ENCODE peak calls at places on chromosomes 12 and 14, in five cellular contexts. One of them, this sample, is unnamed.

GRCh38 chr12:630656-631632 is 32.3 kb downstream of the NINJ2 start:
- DNase-seq in heart left ventricle: peak; percentile 86
- DNase-seq in AG04449: no peak
- DNase-seq in EL: no peak
- DNase-seq in RKO: no peak
- DNase-seq in this sample: no peak

GRCh38 chr14:91116913-91117588 is 3.2 kb downstream of the DGLUCY start:
- DNase-seq in RKO: no peak
- DNase-seq in AG04449: no peak
- DNase-seq in EL: no peak
- DNase-seq in heart left ventricle: no peak
- DNase-seq in this sample: peak; percentile 13

GRCh38 chr14:52025952-52026510 is 36.7 kb downstream of the RTRAF start:
- DNase-seq in EL: peak; percentile 31
- DNase-seq in AG04449: no peak
- DNase-seq in RKO: no peak
- DNase-seq in heart left ventricle: no peak
- DNase-seq in this sample: no peak

GRCh38 chr14:55838529-55839052 is 258.6 kb downstream of the KTN1 start:
- DNase-seq in RKO: no peak
- DNase-seq in AG04449: no peak
- DNase-seq in EL: no peak
- DNase-seq in heart left ventricle: no peak
- DNase-seq in this sample: peak; percentile 21

GRCh38 chr12:33546004-33546403 is 106.4 kb upstream of the SYT10 start:
- DNase-seq in AG04449: no peak
- DNase-seq in heart left ventricle: no peak
- DNase-seq in RKO: no peak
- DNase-seq in EL: no peak
- DNase-seq in this sample: no peak

GRCh38 chr12:93043877-93044209 is 114.7 kb upstream of the EEA1 start:
- DNase-seq in RKO: no peak
- DNase-seq in EL: no peak
- DNase-seq in AG04449: no peak
- DNase-seq in heart left ventricle: no peak
- DNase-seq in this sample: no peak

GRCh38 chr12:114904254-114905003 is 220.5 kb upstream of the TBX3 start:
- DNase-seq in heart left ventricle: no peak
- DNase-seq in AG04449: no peak
- DNase-seq in RKO: no peak
- DNase-seq in EL: peak; percentile 58
- DNase-seq in this sample: peak; percentile 61

GRCh38 chr12:28974166-28974565 is 174.9 kb upstream of the FAR2 start:
- DNase-seq in RKO: no peak
- DNase-seq in EL: peak; percentile 45
- DNase-seq in AG04449: peak; percentile 5
- DNase-seq in heart left ventricle: no peak
- DNase-seq in this sample: peak; percentile 88

GRCh38 chr12:13794706-13795105 is 186.7 kb downstream of the GRIN2B start:
- DNase-seq in EL: no peak
- DNase-seq in AG04449: no peak
- DNase-seq in heart left ventricle: no peak
- DNase-seq in RKO: no peak
- DNase-seq in this sample: no peak

GRCh38 chr12:92224685-92225331 is 79.2 kb upstream of the BTG1 start:
- DNase-seq in heart left ventricle: no peak
- DNase-seq in AG04449: no peak
- DNase-seq in RKO: no peak
- DNase-seq in EL: peak; percentile 41
- DNase-seq in this sample: peak; percentile 78

GRCh38 chr12:14273911-14274306 is 91.6 kb upstream of the ATF7IP start:
- DNase-seq in AG04449: no peak
- DNase-seq in heart left ventricle: no peak
- DNase-seq in RKO: peak; percentile 14
- DNase-seq in EL: peak; percentile 70
- DNase-seq in this sample: peak; percentile 37

GRCh38 chr12:15931590-15932053 is 20.5 kb downstream of the DERA start:
- DNase-seq in AG04449: no peak
- DNase-seq in EL: no peak
- DNase-seq in RKO: no peak
- DNase-seq in heart left ventricle: no peak
- DNase-seq in this sample: no peak

GRCh38 chr14:90319173-90319572 is 12.6 kb downstream of the NRDE2 start:
- DNase-seq in RKO: no peak
- DNase-seq in AG04449: no peak
- DNase-seq in EL: peak; percentile 62
- DNase-seq in heart left ventricle: no peak
- DNase-seq in this sample: no peak

GRCh38 chr12:18998343-18999270 is 130.9 kb upstream of the PLEKHA5 start:
- DNase-seq in AG04449: peak; percentile 24
- DNase-seq in heart left ventricle: no peak
- DNase-seq in RKO: peak; percentile 38
- DNase-seq in EL: peak; percentile 88
- DNase-seq in this sample: peak; percentile 89

GRCh38 chr12:124131671-124132058 is 158.7 kb downstream of the ZNF664 start:
- DNase-seq in heart left ventricle: no peak
- DNase-seq in RKO: no peak
- DNase-seq in AG04449: no peak
- DNase-seq in EL: no peak
- DNase-seq in this sample: no peak

GRCh38 chr14:54796961-54797360 is 105.7 kb downstream of the GCH1 start:
- DNase-seq in RKO: peak; percentile 38
- DNase-seq in AG04449: no peak
- DNase-seq in heart left ventricle: no peak
- DNase-seq in EL: peak; percentile 89
- DNase-seq in this sample: peak; percentile 69

GRCh38 chr12:122732170-122732569 is 1.5 kb upstream of the HCAR1 start:
- DNase-seq in AG04449: no peak
- DNase-seq in RKO: no peak
- DNase-seq in heart left ventricle: no peak
- DNase-seq in EL: no peak
- DNase-seq in this sample: no peak

GRCh38 chr14:70047598-70048312 is 141.0 kb downstream of the SLC8A3 start:
- DNase-seq in heart left ventricle: no peak
- DNase-seq in AG04449: no peak
- DNase-seq in RKO: no peak
- DNase-seq in EL: no peak
- DNase-seq in this sample: no peak

GRCh38 chr14:88933203-88933602 is 108.8 kb downstream of the TTC8 start:
- DNase-seq in heart left ventricle: no peak
- DNase-seq in AG04449: no peak
- DNase-seq in EL: no peak
- DNase-seq in RKO: no peak
- DNase-seq in this sample: peak; percentile 3

GRCh38 chr14:59698793-59699192 is 122.2 kb upstream of the CCDC175 start:
- DNase-seq in RKO: no peak
- DNase-seq in heart left ventricle: no peak
- DNase-seq in EL: no peak
- DNase-seq in AG04449: no peak
- DNase-seq in this sample: peak; percentile 6

GRCh38 chr12:71780207-71780822 is 25.7 kb downstream of the RAB21 start:
- DNase-seq in AG04449: no peak
- DNase-seq in RKO: peak; percentile 60
- DNase-seq in heart left ventricle: peak; percentile 26
- DNase-seq in EL: peak; percentile 43
- DNase-seq in this sample: no peak

GRCh38 chr14:48792376-48793024 is 793.7 kb downstream of the RPS29 start:
- DNase-seq in EL: no peak
- DNase-seq in AG04449: no peak
- DNase-seq in RKO: no peak
- DNase-seq in heart left ventricle: no peak
- DNase-seq in this sample: no peak

GRCh38 chr12:65335021-65335714 is 56.7 kb downstream of the MSRB3 start:
- DNase-seq in RKO: peak; percentile 31
- DNase-seq in heart left ventricle: peak; percentile 27
- DNase-seq in EL: peak; percentile 86
- DNase-seq in AG04449: peak; percentile 63
- DNase-seq in this sample: peak; percentile 87

GRCh38 chr12:42749239-42749638 is 159.7 kb upstream of the PRICKLE1 start:
- DNase-seq in RKO: no peak
- DNase-seq in heart left ventricle: no peak
- DNase-seq in EL: no peak
- DNase-seq in AG04449: no peak
- DNase-seq in this sample: no peak

GRCh38 chr12:79125358-79125757 is 260.8 kb downstream of the SYT1 start:
- DNase-seq in AG04449: no peak
- DNase-seq in heart left ventricle: no peak
- DNase-seq in RKO: no peak
- DNase-seq in EL: no peak
- DNase-seq in this sample: no peak

GRCh38 chr14:97120204-97121120 is 323.3 kb downstream of the VRK1 start:
- DNase-seq in EL: no peak
- DNase-seq in RKO: no peak
- DNase-seq in heart left ventricle: no peak
- DNase-seq in AG04449: no peak
- DNase-seq in this sample: no peak

GRCh38 chr12:76422878-76423438 is 74.7 kb upstream of the BBS10 start:
- DNase-seq in RKO: no peak
- DNase-seq in EL: peak; percentile 59
- DNase-seq in heart left ventricle: no peak
- DNase-seq in AG04449: peak; percentile 16
- DNase-seq in this sample: peak; percentile 68

GRCh38 chr12:27161458-27162228 is 79.3 kb upstream of the C12orf71 start:
- DNase-seq in RKO: no peak
- DNase-seq in heart left ventricle: no peak
- DNase-seq in EL: no peak
- DNase-seq in AG04449: no peak
- DNase-seq in this sample: no peak

GRCh38 chr12:128671528-128672042 is 152.2 kb downstream of the SLC15A4 start:
- DNase-seq in RKO: no peak
- DNase-seq in EL: no peak
- DNase-seq in heart left ventricle: no peak
- DNase-seq in AG04449: no peak
- DNase-seq in this sample: no peak

GRCh38 chr12:2009623-2010022 is 5.4 kb upstream of the DCP1B start:
- DNase-seq in AG04449: no peak
- DNase-seq in heart left ventricle: no peak
- DNase-seq in EL: no peak
- DNase-seq in RKO: no peak
- DNase-seq in this sample: no peak

GRCh38 chr14:78805586-78805985 is 635.4 kb downstream of the NRXN3 start:
- DNase-seq in RKO: no peak
- DNase-seq in heart left ventricle: no peak
- DNase-seq in AG04449: no peak
- DNase-seq in EL: no peak
- DNase-seq in this sample: no peak

GRCh38 chr14:96081767-96082400 is 42.7 kb downstream of the C14orf132 start:
- DNase-seq in EL: no peak
- DNase-seq in heart left ventricle: no peak
- DNase-seq in RKO: no peak
- DNase-seq in AG04449: no peak
- DNase-seq in this sample: no peak

GRCh38 chr14:22852940-22853767 is 16.8 kb downstream of the MMP14 start:
- DNase-seq in heart left ventricle: peak; percentile 88
- DNase-seq in RKO: peak; percentile 74
- DNase-seq in EL: peak; percentile 84
- DNase-seq in AG04449: no peak
- DNase-seq in this sample: peak; percentile 63

GRCh38 chr14:22002860-22003284 is 329.3 kb upstream of the OR4E1 start:
- DNase-seq in RKO: peak; percentile 9
- DNase-seq in EL: no peak
- DNase-seq in AG04449: no peak
- DNase-seq in heart left ventricle: no peak
- DNase-seq in this sample: no peak

GRCh38 chr14:95364481-95365209 is 44.9 kb upstream of the CLMN start:
- DNase-seq in EL: no peak
- DNase-seq in AG04449: no peak
- DNase-seq in RKO: no peak
- DNase-seq in heart left ventricle: no peak
- DNase-seq in this sample: no peak